ENCODE peak calls at places on chromosome 3, in four cellular contexts. One of them, this sample, is unnamed.

GRCh38 chr3:117962750-117963149 is 1071.9 kb downstream of the IGSF11 start:
- DNase-seq in HCEC 1CT: no peak
- DNase-seq in stimulated activated CD4-positive, alpha-beta T cell treated with anti-CD3 and anti-CD28 coated beads, Interleukin-12 subunit alpha, Interleukin-12 subunit beta, amount 100 ng/mL, for 24 hours: no peak
- DNase-seq in NCI-H460: no peak
- DNase-seq in this sample: no peak

GRCh38 chr3:41848745-41849574 is 112.9 kb downstream of the ULK4 start:
- DNase-seq in HCEC 1CT: no peak
- DNase-seq in stimulated activated CD4-positive, alpha-beta T cell treated with anti-CD3 and anti-CD28 coated beads, Interleukin-12 subunit alpha, Interleukin-12 subunit beta, amount 100 ng/mL, for 24 hours: no peak
- DNase-seq in NCI-H460: no peak
- DNase-seq in this sample: no peak

GRCh38 chr3:40254898-40255297 is 54.6 kb upstream of the EIF1B start:
- DNase-seq in HCEC 1CT: no peak
- DNase-seq in stimulated activated CD4-positive, alpha-beta T cell treated with anti-CD3 and anti-CD28 coated beads, Interleukin-12 subunit alpha, Interleukin-12 subunit beta, amount 100 ng/mL, for 24 hours: no peak
- DNase-seq in NCI-H460: no peak
- DNase-seq in this sample: no peak

GRCh38 chr3:100875239-100875638 is 118.0 kb downstream of the ABI3BP start:
- DNase-seq in HCEC 1CT: peak; percentile 68
- DNase-seq in stimulated activated CD4-positive, alpha-beta T cell treated with anti-CD3 and anti-CD28 coated beads, Interleukin-12 subunit alpha, Interleukin-12 subunit beta, amount 100 ng/mL, for 24 hours: no peak
- DNase-seq in NCI-H460: no peak
- DNase-seq in this sample: no peak

GRCh38 chr3:109927161-109927560 is 589.8 kb upstream of the DPPA4 start:
- DNase-seq in HCEC 1CT: peak; percentile 99
- DNase-seq in stimulated activated CD4-positive, alpha-beta T cell treated with anti-CD3 and anti-CD28 coated beads, Interleukin-12 subunit alpha, Interleukin-12 subunit beta, amount 100 ng/mL, for 24 hours: no peak
- DNase-seq in NCI-H460: peak; percentile 76
- DNase-seq in this sample: no peak

GRCh38 chr3:105979961-105980360 is 111.1 kb upstream of the CBLB start:
- DNase-seq in HCEC 1CT: no peak
- DNase-seq in stimulated activated CD4-positive, alpha-beta T cell treated with anti-CD3 and anti-CD28 coated beads, Interleukin-12 subunit alpha, Interleukin-12 subunit beta, amount 100 ng/mL, for 24 hours: no peak
- DNase-seq in NCI-H460: no peak
- DNase-seq in this sample: no peak

GRCh38 chr3:141337523-141337854 is 30.8 kb upstream of the ZBTB38 start:
- DNase-seq in HCEC 1CT: no peak
- DNase-seq in stimulated activated CD4-positive, alpha-beta T cell treated with anti-CD3 and anti-CD28 coated beads, Interleukin-12 subunit alpha, Interleukin-12 subunit beta, amount 100 ng/mL, for 24 hours: no peak
- DNase-seq in NCI-H460: no peak
- DNase-seq in this sample: peak; percentile 97

GRCh38 chr3:115099115-115099884 is 47.8 kb downstream of the ZBTB20 start:
- DNase-seq in HCEC 1CT: no peak
- DNase-seq in stimulated activated CD4-positive, alpha-beta T cell treated with anti-CD3 and anti-CD28 coated beads, Interleukin-12 subunit alpha, Interleukin-12 subunit beta, amount 100 ng/mL, for 24 hours: no peak
- DNase-seq in NCI-H460: no peak
- DNase-seq in this sample: no peak

GRCh38 chr3:30496496-30496966 is 109.9 kb upstream of the TGFBR2 start:
- DNase-seq in HCEC 1CT: peak; percentile 85
- DNase-seq in stimulated activated CD4-positive, alpha-beta T cell treated with anti-CD3 and anti-CD28 coated beads, Interleukin-12 subunit alpha, Interleukin-12 subunit beta, amount 100 ng/mL, for 24 hours: no peak
- DNase-seq in NCI-H460: no peak
- DNase-seq in this sample: no peak

GRCh38 chr3:128285042-128285924 is 132.0 kb downstream of the EEFSEC start:
- DNase-seq in HCEC 1CT: no peak
- DNase-seq in stimulated activated CD4-positive, alpha-beta T cell treated with anti-CD3 and anti-CD28 coated beads, Interleukin-12 subunit alpha, Interleukin-12 subunit beta, amount 100 ng/mL, for 24 hours: no peak
- DNase-seq in NCI-H460: no peak
- DNase-seq in this sample: no peak

GRCh38 chr3:194937144-194937543 is 251.5 kb downstream of the FAM43A start:
- DNase-seq in HCEC 1CT: no peak
- DNase-seq in stimulated activated CD4-positive, alpha-beta T cell treated with anti-CD3 and anti-CD28 coated beads, Interleukin-12 subunit alpha, Interleukin-12 subunit beta, amount 100 ng/mL, for 24 hours: no peak
- DNase-seq in NCI-H460: no peak
- DNase-seq in this sample: no peak